ENCODE peak calls at places on chromosomes 6 and 20, in six cellular contexts. Q, N, G, B, V and P are unnamed samples.

GRCh38 chr6:136326038-136326561 is 36.5 kb upstream of the BCLAF1 start:
- DNase-seq in G (peak; percentile 8), N (peak; percentile 62), B (no peak), Q (peak; percentile 75), V (no peak), P (no peak)

GRCh38 chr6:99119109-99120031 is 171.6 kb upstream of the FBXL4 start:
- DNase-seq in G (peak; percentile 73), V (peak; percentile 54), N (peak; percentile 39), B (peak; percentile 57), Q (peak; percentile 49), P (peak; percentile 32)

GRCh38 chr20:64168381-64169088 is 4.3 kb downstream of the MYT1 start:
- DNase-seq in N (no peak), G (no peak), B (no peak), Q (peak; percentile 2), V (no peak), P (no peak)

GRCh38 chr6:147779624-147780023 is 271.1 kb downstream of the SAMD5 start:
- DNase-seq in Q (no peak), V (no peak), N (no peak), B (no peak), G (peak; percentile 15), P (no peak)

GRCh38 chr6:157861814-157862213 is 38.8 kb downstream of the SNX9 start:
- DNase-seq in B (peak; percentile 20), N (peak; percentile 71), G (peak; percentile 65), Q (peak; percentile 49), V (no peak), P (no peak)

GRCh38 chr6:46501136-46502089 is 10.2 kb upstream of the RCAN2 start:
- DNase-seq in N (no peak), V (no peak), B (peak; percentile 57), Q (peak; percentile 24), G (peak; percentile 52), P (no peak)

GRCh38 chr6:144314003-144314485 is 28.9 kb downstream of the UTRN start:
- DNase-seq in Q (peak; percentile 86), V (no peak), N (peak; percentile 75), B (no peak), G (peak; percentile 28), P (no peak)

GRCh38 chr20:54774423-54774822 is 299.0 kb downstream of the DOK5 start:
- DNase-seq in V (no peak), Q (no peak), G (no peak), B (no peak), N (no peak), P (no peak)

GRCh38 chr6:134678436-134678889 is 271.4 kb downstream of the ALDH8A1 start:
- DNase-seq in B (no peak), V (no peak), N (peak; percentile 79), Q (peak; percentile 84), G (no peak), P (no peak)

GRCh38 chr6:169702640-169703246 is 817 bp downstream of the C6orf120 start:
- DNase-seq in B (peak; percentile 23), N (peak; percentile 19), V (peak; percentile 12), Q (no peak), G (peak; percentile 43), P (no peak)

GRCh38 chr6:169701953-169702639 is at the start of the genes C6orf120 and WDR27:
- DNase-seq in G (peak; percentile 99), B (peak; percentile 93), N (peak; percentile 95), Q (peak; percentile 95), V (peak; percentile 91), P (peak; percentile 95)

GRCh38 chr6:169701218-169701952 is 444 bp downstream of the WDR27 start:
- DNase-seq in B (peak; percentile 6), V (no peak), N (no peak), G (no peak), Q (no peak), P (no peak)

GRCh38 chr6:169695131-169695530 is 6.7 kb downstream of the WDR27 start:
- DNase-seq in N (no peak), V (no peak), B (no peak), G (no peak), Q (no peak), P (no peak)

DNA sequence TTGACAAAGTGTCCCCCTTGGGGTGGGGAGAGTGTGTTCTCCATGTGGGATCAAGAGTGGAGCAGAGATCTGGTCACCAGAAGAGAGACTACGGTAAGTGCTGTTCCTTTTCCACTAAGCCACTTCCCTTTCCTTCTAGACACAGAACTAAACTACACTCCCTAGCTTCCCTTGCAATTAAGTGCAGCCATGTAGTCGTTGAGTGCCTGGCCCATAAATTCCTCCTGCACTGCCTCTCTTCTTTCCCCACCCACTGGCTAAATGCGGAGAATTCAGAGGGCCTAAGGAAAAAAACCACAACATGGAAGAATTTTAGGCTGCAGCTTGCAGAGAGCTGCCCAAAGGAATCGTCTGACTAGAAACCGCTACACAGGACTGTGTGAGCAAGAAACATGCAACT is 1.5 kb downstream of the WDR27 start:
- DNase-seq in G (no peak), Q (peak; percentile 15), B (no peak), N (peak; percentile 29), V (no peak), P (no peak)
- H3K9ac ChIP-seq in G (peak overlapping the region; percentile 96), Q (no peak overlapping the region), B (no peak overlapping the region), N (peak overlapping the region; percentile 1), V (no peak overlapping the region), P (peak overlapping the region; percentile 10)

DNA sequence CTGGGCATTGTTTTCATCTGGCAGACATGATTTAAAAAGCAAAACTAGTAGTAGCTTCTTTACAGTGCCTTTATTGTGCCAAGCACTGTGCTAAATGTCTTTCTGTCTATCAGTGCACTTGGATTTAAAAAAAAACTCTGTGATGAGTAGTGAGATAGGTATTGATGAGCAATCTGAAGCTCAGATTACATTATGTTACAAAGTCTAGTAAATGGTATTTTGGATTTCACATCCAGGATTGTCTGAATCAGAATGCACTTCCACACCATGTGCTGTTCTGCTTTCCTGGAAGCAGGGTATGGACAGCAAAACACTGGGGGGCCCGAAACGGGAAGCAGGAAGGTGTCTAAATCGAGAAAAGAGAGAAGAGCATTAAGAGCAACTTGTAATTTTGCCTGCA is 103.4 kb upstream of the CCN2 start:
- DNase-seq in V (no peak), B (peak; percentile 65), N (peak; percentile 90), Q (peak; percentile 78), G (peak; percentile 55), P (no peak)
- H3K9ac ChIP-seq in V (no peak overlapping the region), B (no peak overlapping the region), N (peak overlapping the region; percentile 91), Q (no peak overlapping the region), G (no peak overlapping the region), P (no peak overlapping the region)

GRCh38 chr6:31572041-31572911 is at the start of gene LTA:
- DNase-seq in Q (no peak), V (peak; percentile 48), N (no peak), G (no peak), B (no peak), P (no peak)

GRCh38 chr6:31569861-31570536 is 2.1 kb upstream of the LTA start:
- DNase-seq in G (no peak), Q (no peak), N (no peak), V (no peak), B (no peak), P (no peak)

GRCh38 chr6:31568537-31568961 is 3.5 kb upstream of the LTA start:
- DNase-seq in V (peak; percentile 91), B (no peak), Q (no peak), N (no peak), G (no peak), P (no peak)

GRCh38 chr6:31573239-31574105 is 1.4 kb downstream of the LTA start:
- DNase-seq in B (no peak), Q (no peak), V (no peak), G (no peak), N (no peak), P (no peak)

GRCh38 chr6:31567531-31568370 is 4.3 kb upstream of the LTA start:
- DNase-seq in N (no peak), Q (no peak), G (no peak), B (no peak), V (no peak), P (no peak)
- H3K9ac ChIP-seq in N (no peak overlapping the region), Q (no peak overlapping the region), G (no peak overlapping the region), B (no peak overlapping the region), V (no peak overlapping the region), P (no peak overlapping the region)

GRCh38 chr6:21375717-21376116 is 217.8 kb upstream of the SOX4 start:
- DNase-seq in Q (no peak), B (no peak), G (no peak), N (no peak), V (no peak), P (no peak)
- H3K9ac ChIP-seq in Q (no peak overlapping the region), B (no peak overlapping the region), G (no peak overlapping the region), N (no peak overlapping the region), V (no peak overlapping the region), P (no peak overlapping the region)

DNA sequence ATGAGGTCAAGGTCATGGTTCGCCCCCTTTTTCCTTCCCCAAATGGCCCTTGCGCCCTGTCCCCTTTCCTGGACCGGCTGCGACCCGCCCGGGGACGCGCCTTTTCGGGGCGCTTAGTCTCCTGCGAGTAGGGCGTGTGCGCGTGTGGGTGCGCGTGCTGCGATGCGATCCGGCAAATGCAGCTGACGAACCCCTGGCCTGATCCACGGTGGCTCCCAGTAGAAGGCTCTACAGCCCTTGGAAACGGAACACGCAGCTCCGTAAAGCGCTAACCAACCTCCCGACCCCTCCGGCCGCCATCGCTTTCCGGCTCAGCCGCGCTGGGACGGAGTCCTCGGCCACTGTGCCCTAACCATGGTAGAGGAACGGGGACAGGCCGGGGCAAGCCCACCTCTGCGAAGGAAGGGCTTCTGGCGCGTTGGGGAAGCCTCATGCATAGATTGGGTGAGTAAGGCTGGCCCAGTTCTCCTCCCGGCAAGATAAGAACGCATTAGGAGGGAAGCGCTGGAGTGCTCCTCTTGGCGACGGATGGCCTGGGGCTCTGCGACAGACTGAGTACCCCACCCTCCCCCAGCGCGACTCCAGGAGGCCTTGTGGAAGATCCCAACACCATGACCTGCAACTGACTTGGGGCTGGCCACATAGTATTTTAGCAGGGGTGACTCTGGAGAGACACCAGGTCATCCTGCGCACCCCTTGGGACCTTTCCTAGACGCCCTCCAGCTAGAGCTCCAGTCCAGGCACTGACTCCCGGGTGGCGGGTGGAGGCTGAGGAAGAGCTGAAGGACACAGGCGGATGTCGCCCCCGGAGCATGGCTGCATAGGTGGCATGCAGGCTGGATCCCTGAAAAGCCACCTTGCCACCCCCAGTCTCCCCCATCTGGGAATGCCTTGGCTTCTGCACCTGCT is 1.1 kb upstream of the SLC4A11 start:
- DNase-seq in B (no peak), N (no peak), V (no peak), G (peak; percentile 60), Q (peak; percentile 26), P (no peak)
- H3K9ac ChIP-seq in B (peak overlapping the region; percentile 59), N (peak overlapping the region; percentile 59), V (no peak overlapping the region), G (peak overlapping the region; percentile 69), Q (no peak overlapping the region), P (peak overlapping the region; percentile 1)

GRCh38 chr6:36269834-36270705 is at the start of gene PNPLA1:
- DNase-seq in Q (no peak), N (no peak), V (no peak), G (no peak), B (no peak), P (peak; percentile 56)
- H3K9ac ChIP-seq in Q (no peak within 1 kb of the TSS), N (no peak within 1 kb of the TSS), V (no peak within 1 kb of the TSS), G (no peak within 1 kb of the TSS), B (no peak within 1 kb of the TSS), P (no peak within 1 kb of the TSS)

GRCh38 chr6:33278392-33278741 is 1.4 kb downstream of the B3GALT4 start:
- DNase-seq in B (no peak), G (no peak), Q (no peak), N (no peak), V (no peak), P (no peak)
- H3K9ac ChIP-seq in B (no peak overlapping the region), G (no peak overlapping the region), Q (no peak overlapping the region), N (no peak overlapping the region), V (no peak overlapping the region), P (no peak overlapping the region)

GRCh38 chr6:85453052-85453451 is 3.2 kb downstream of the NT5E start:
- DNase-seq in G (no peak), V (no peak), B (no peak), Q (no peak), N (no peak), P (no peak)
- H3K9ac ChIP-seq in G (peak overlapping the region; percentile 95), V (no peak overlapping the region), B (no peak overlapping the region), Q (no peak overlapping the region), N (peak overlapping the region; percentile 10), P (no peak overlapping the region)

GRCh38 chr6:106141441-106142237 is 55.5 kb downstream of the PRDM1 start:
- DNase-seq in V (peak; percentile 95), B (peak; percentile 41), N (no peak), Q (no peak), G (no peak), P (no peak)
- H3K9ac ChIP-seq in V (peak overlapping the region; percentile 74), B (no peak overlapping the region), N (no peak overlapping the region), Q (no peak overlapping the region), G (no peak overlapping the region), P (no peak overlapping the region)